ENCODE peak calls at places on chromosomes 6 and 20, in four cellular contexts. One of them, this sample, is unnamed.

GRCh38 chr6:1643111-1643510 is 33.4 kb downstream of the FOXC1 start:
- DNase-seq in HepG2: no peak
- DNase-seq in K562: no peak
- DNase-seq in GM12878: no peak
- DNase-seq in this sample: no peak

GRCh38 chr20:51004305-51004727 is 18.6 kb downstream of the KCNG1 start:
- DNase-seq in HepG2: no peak
- DNase-seq in K562: no peak
- DNase-seq in GM12878: no peak
- DNase-seq in this sample: no peak

GRCh38 chr6:100461273-100461919 is 3.3 kb downstream of the SIM1 start:
- DNase-seq in HepG2: no peak
- DNase-seq in K562: no peak
- DNase-seq in GM12878: no peak
- DNase-seq in this sample: peak; percentile 67

GRCh38 chr6:127058936-127059335 is 59.5 kb upstream of the RSPO3 start:
- DNase-seq in HepG2: no peak
- DNase-seq in K562: no peak
- DNase-seq in GM12878: no peak
- DNase-seq in this sample: no peak

GRCh38 chr6:113829702-113830058 is 27.5 kb upstream of the MARCKS start:
- DNase-seq in HepG2: no peak
- DNase-seq in K562: no peak
- DNase-seq in GM12878: no peak
- DNase-seq in this sample: no peak

GRCh38 chr20:14963262-14963663 is 625.9 kb upstream of the FLRT3 start:
- DNase-seq in HepG2: peak; percentile 35
- DNase-seq in K562: no peak
- DNase-seq in GM12878: no peak
- DNase-seq in this sample: no peak

GRCh38 chr6:29953001-29953436 is 10.7 kb downstream of the HLA-A start:
- DNase-seq in HepG2: no peak
- DNase-seq in K562: no peak
- DNase-seq in GM12878: no peak
- DNase-seq in this sample: no peak

GRCh38 chr6:32109114-32109764 is at the start of gene TNXB:
- DNase-seq in HepG2: no peak
- DNase-seq in K562: peak; percentile 64
- DNase-seq in GM12878: no peak
- DNase-seq in this sample: no peak

GRCh38 chr6:123909989-123910388 is 106.3 kb downstream of the NKAIN2 start:
- DNase-seq in HepG2: no peak
- DNase-seq in K562: no peak
- DNase-seq in GM12878: no peak
- DNase-seq in this sample: no peak

GRCh38 chr6:34867484-34867883 is 20.4 kb downstream of the TAF11 start:
- DNase-seq in HepG2: peak; percentile 10
- DNase-seq in K562: no peak
- DNase-seq in GM12878: no peak
- DNase-seq in this sample: no peak

GRCh38 chr6:37971711-37972410 is 152.3 kb downstream of the ZFAND3 start:
- DNase-seq in HepG2: no peak
- DNase-seq in K562: no peak
- DNase-seq in GM12878: no peak
- DNase-seq in this sample: no peak

GRCh38 chr20:21376631-21377030 is 20.7 kb downstream of the NKX2-4 start:
- DNase-seq in HepG2: no peak
- DNase-seq in K562: no peak
- DNase-seq in GM12878: no peak
- DNase-seq in this sample: no peak
- TF ChIP-seq SP1 in HepG2: no peak
- TF ChIP-seq SP1 in K562: no peak
- TF ChIP-seq SP1 in GM12878: no peak
- TF ChIP-seq SP1 in this sample: no peak

GRCh38 chr20:44448753-44449546 is 26.7 kb upstream of the TTPAL start:
- DNase-seq in HepG2: peak; percentile 68
- DNase-seq in K562: peak; percentile 67
- DNase-seq in GM12878: peak; percentile 5
- DNase-seq in this sample: peak; percentile 60
- TF ChIP-seq TARDBP in HepG2: no peak
- TF ChIP-seq TARDBP in K562: no peak
- TF ChIP-seq TARDBP in GM12878: no peak
- TF ChIP-seq TARDBP in this sample: no peak

DNA sequence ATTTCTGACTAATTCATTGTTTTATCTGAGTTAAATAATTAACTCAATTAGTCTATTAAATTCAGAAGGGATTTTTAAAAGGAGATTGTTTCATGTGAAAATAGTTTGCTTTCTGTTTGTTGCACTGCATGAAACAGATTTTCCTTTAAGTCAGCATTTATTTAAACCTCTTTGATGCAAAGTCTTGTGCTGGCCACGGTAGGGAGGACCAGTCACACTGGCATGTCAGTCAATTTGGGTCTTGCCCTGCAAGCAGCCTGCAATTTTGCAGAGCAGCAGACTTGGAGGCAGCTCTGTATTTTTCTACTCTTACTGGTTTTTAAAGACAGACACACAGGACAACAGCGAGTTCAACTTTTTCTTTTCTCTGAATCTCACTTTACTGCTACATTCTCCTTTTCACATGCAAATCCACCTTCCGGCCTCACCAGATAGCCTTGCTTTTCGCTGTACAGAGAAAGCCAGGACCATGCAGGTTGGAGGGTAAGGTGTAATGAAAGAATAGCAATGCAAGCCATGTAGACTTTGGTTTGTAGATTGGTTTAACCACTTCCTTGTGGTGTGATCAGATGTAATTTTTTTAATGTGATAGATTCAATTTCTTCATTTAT is 689.9 kb upstream of the AGPAT4 start:
- DNase-seq in HepG2: no peak
- DNase-seq in K562: no peak
- DNase-seq in GM12878: no peak
- DNase-seq in this sample: no peak
- TF ChIP-seq BHLHE40 in HepG2: no peak
- TF ChIP-seq BHLHE40 in K562: no peak
- TF ChIP-seq BHLHE40 in GM12878: no peak
- TF ChIP-seq BHLHE40 in this sample: no peak

GRCh38 chr6:47413752-47414516 is 63.7 kb upstream of the CD2AP start:
- DNase-seq in HepG2: peak; percentile 64
- DNase-seq in K562: peak; percentile 74
- DNase-seq in GM12878: peak; percentile 60
- DNase-seq in this sample: peak; percentile 60
- TF ChIP-seq SP1 in HepG2: no peak
- TF ChIP-seq SP1 in K562: no peak
- TF ChIP-seq SP1 in GM12878: no peak
- TF ChIP-seq SP1 in this sample: no peak

GRCh38 chr20:5751856-5752255 is 1.7 kb downstream of the SHLD1 start:
- DNase-seq in HepG2: no peak
- DNase-seq in K562: peak; percentile 21
- DNase-seq in GM12878: no peak
- DNase-seq in this sample: no peak
- TF ChIP-seq TARDBP in HepG2: no peak
- TF ChIP-seq TARDBP in K562: no peak
- TF ChIP-seq TARDBP in GM12878: no peak
- TF ChIP-seq TARDBP in this sample: no peak

DNA sequence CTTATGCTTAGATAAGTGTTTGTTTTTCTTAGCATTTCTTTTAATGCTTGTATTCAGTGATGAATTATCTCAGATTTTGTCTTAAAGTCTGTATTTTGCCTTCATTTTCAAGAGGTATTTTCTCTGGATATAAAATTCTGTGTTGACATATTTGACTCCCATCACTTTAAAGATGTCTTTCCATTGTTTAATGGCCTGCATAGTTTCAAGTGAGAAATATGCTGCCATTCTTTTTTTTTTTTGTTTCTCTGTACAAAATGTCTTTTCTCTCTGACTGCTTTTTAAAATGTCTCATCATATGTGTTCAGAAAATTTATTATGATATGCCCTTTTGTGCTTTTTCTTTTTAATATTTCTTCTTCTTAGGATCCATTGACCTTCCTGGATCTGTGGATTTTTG is 578.0 kb upstream of the NOX3 start:
- DNase-seq in HepG2: no peak
- DNase-seq in K562: no peak
- DNase-seq in GM12878: no peak
- DNase-seq in this sample: no peak
- TF ChIP-seq BHLHE40 in HepG2: no peak
- TF ChIP-seq BHLHE40 in K562: no peak
- TF ChIP-seq BHLHE40 in GM12878: no peak
- TF ChIP-seq BHLHE40 in this sample: no peak

DNA sequence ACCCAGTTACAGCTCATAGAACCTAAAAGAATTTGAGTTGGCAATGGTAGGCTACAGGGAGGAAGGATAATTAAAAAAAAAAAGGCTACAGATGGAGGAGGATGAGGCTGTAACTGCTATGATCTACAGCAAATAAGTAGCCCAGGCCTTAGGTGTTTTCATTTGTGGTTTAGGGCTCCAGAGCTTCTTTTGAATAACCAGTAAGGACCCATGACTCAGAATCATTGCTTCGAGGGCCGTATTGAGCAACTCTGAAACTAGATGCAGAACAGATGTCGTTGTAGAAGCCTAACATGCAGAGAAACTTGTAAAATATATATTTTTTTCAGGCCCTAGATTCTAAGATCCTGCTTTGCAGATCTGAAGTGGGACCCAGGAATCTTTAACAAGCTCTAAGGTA is 19.0 kb upstream of the ASIP start:
- DNase-seq in HepG2: no peak
- DNase-seq in K562: no peak
- DNase-seq in GM12878: no peak
- DNase-seq in this sample: no peak
- TF ChIP-seq SP1 in HepG2: no peak
- TF ChIP-seq SP1 in K562: no peak
- TF ChIP-seq SP1 in GM12878: no peak
- TF ChIP-seq SP1 in this sample: no peak

DNA sequence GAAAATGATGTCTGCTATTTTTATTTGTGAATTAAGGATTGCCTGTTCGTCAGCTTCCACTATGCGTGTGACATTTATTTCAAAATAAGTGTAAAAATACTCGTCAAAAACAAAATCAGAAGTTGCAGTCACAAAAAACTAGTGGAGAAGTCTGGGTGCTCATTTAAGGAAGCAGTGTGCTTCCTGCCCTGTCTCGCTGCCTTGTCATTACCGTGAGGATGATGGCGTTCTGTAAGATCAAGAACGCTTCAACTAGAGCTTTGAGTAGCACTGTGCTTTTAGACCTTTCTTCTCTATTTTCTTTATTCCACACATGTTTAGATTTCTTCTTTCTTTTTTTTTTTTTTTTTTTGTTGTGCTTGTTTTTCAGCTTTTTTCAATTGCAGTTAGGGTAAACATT is 186.9 kb downstream of the TBC1D7 start:
- DNase-seq in HepG2: no peak
- DNase-seq in K562: no peak
- DNase-seq in GM12878: no peak
- DNase-seq in this sample: no peak
- TF ChIP-seq TARDBP in HepG2: no peak
- TF ChIP-seq TARDBP in K562: no peak
- TF ChIP-seq TARDBP in GM12878: no peak
- TF ChIP-seq TARDBP in this sample: no peak

GRCh38 chr6:39072830-39073229 is 24.2 kb downstream of the GLP1R start:
- DNase-seq in HepG2: no peak
- DNase-seq in K562: no peak
- DNase-seq in GM12878: no peak
- DNase-seq in this sample: no peak
- TF ChIP-seq BHLHE40 in HepG2: no peak
- TF ChIP-seq BHLHE40 in K562: no peak
- TF ChIP-seq BHLHE40 in GM12878: no peak
- TF ChIP-seq BHLHE40 in this sample: no peak

DNA sequence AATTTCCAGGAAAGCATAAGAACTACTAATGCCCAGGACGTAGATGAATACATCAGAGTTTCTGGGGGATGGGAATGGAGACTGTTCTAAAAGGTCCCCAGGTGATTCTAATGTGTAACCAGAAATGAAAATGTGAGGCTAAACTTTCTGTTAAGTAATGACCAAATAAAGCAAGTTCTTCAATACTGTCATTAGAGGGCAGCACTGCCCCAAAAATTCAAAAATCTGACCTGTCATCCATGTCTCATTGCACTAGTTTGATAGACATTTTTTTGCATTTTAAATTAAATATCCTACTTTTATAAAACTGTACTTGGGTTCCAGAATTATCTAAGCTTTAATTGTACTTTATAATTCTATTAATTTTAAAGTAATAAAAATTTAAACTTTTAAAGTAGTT is 94.9 kb downstream of the RFX6 start:
- DNase-seq in HepG2: peak; percentile 68
- DNase-seq in K562: peak; percentile 29
- DNase-seq in GM12878: no peak
- DNase-seq in this sample: peak; percentile 57
- TF ChIP-seq SP1 in HepG2: no peak
- TF ChIP-seq SP1 in K562: no peak
- TF ChIP-seq SP1 in GM12878: no peak
- TF ChIP-seq SP1 in this sample: no peak

This sample was measured in HEK293T.